ENCODE peak calls at places on chromosomes 5 and 9, in five cellular contexts. X, R, B, H and G are unnamed samples.
A peak's percentile ranks its signal among the peaks of the same experiment; 100 is the strongest.

GRCh38 chr9:72467766-72468738 is 53.4 kb upstream of the TMC1 start:
- DNase-seq in X (no peak), R (peak; percentile 63), B (no peak), H (no peak), G (no peak)

GRCh38 chr5:27462936-27463335 is 424.6 kb upstream of the CDH9 start:
- DNase-seq in X (no peak), R (no peak), B (no peak), H (no peak), G (no peak)

GRCh38 chr9:115614931-115615401 is 497.0 kb upstream of the TNC start:
- DNase-seq in X (no peak), R (no peak), B (no peak), H (no peak), G (no peak)

GRCh38 chr5:172163346-172163745 is 24.7 kb downstream of the STK10 start:
- DNase-seq in X (no peak), R (no peak), B (peak; percentile 38), H (no peak), G (no peak)

GRCh38 chr5:100690036-100690560 is 154.9 kb downstream of the FAM174A start:
- DNase-seq in X (no peak), R (no peak), B (no peak), H (no peak), G (no peak)

GRCh38 chr9:70551391-70551790 is 136.9 kb upstream of the KLF9 start:
- DNase-seq in X (no peak), R (no peak), B (no peak), H (no peak), G (no peak)

GRCh38 chr5:146762830-146763229 is 115.7 kb downstream of the PPP2R2B start:
- DNase-seq in X (no peak), R (no peak), B (no peak), H (no peak), G (no peak)

GRCh38 chr5:40441733-40442132 is 238.0 kb upstream of the PTGER4 start:
- DNase-seq in X (no peak), R (no peak), B (no peak), H (no peak), G (no peak)

GRCh38 chr5:157148734-157149615 is 6.3 kb upstream of the MED7 start:
- DNase-seq in X (peak; percentile 53), R (peak; percentile 80), B (peak; percentile 63), H (peak; percentile 65), G (no peak)

GRCh38 chr9:107273634-107274033 is 9.4 kb upstream of the RAD23B start:
- DNase-seq in X (peak; percentile 20), R (no peak), B (no peak), H (no peak), G (no peak)

GRCh38 chr9:107504585-107505455 is 15.3 kb upstream of the KLF4 start:
- DNase-seq in X (peak; percentile 19), R (peak; percentile 75), B (peak; percentile 63), H (peak; percentile 94), G (peak; percentile 54)

GRCh38 chr5:169196059-169196458 is 104.9 kb downstream of the SLIT3 start:
- DNase-seq in X (no peak), R (no peak), B (no peak), H (no peak), G (no peak)

GRCh38 chr9:110255417-110256141 is 728 bp downstream of the TXN start:
- DNase-seq in X (peak; percentile 60), R (peak; percentile 49), B (peak; percentile 58), H (peak; percentile 53), G (no peak)

GRCh38 chr5:107372723-107373487 is 297.8 kb downstream of the EFNA5 start:
- DNase-seq in X (no peak), R (peak; percentile 30), B (no peak), H (peak; percentile 18), G (no peak)

GRCh38 chr5:40224421-40224820 is 455.3 kb upstream of the PTGER4 start:
- DNase-seq in X (no peak), R (no peak), B (no peak), H (peak; percentile 54), G (no peak)

GRCh38 chr5:11468334-11469039 is 435.8 kb downstream of the CTNND2 start:
- DNase-seq in X (no peak), R (no peak), B (no peak), H (no peak), G (peak; percentile 13)

GRCh38 chr5:75672616-75673015 is 44.6 kb downstream of the POC5 start:
- DNase-seq in X (no peak), R (no peak), B (no peak), H (peak; percentile 78), G (no peak)

GRCh38 chr5:146291421-146292074 is 47.1 kb upstream of the POU4F3 start:
- DNase-seq in X (no peak), R (peak; percentile 63), B (no peak), H (peak; percentile 57), G (no peak)

GRCh38 chr5:67879619-67880357 is 335.8 kb upstream of the PIK3R1 start:
- DNase-seq in X (no peak), R (peak; percentile 70), B (no peak), H (peak; percentile 51), G (peak; percentile 3)

GRCh38 chr5:33445808-33446207 is 5.0 kb downstream of the TARS1 start:
- DNase-seq in X (no peak), R (no peak), B (no peak), H (no peak), G (no peak)

GRCh38 chr9:131500939-131501541 is 1.7 kb upstream of the POMT1 start:
- DNase-seq in X (no peak), R (peak; percentile 40), B (peak; percentile 12), H (peak; percentile 47), G (no peak)

DNA sequence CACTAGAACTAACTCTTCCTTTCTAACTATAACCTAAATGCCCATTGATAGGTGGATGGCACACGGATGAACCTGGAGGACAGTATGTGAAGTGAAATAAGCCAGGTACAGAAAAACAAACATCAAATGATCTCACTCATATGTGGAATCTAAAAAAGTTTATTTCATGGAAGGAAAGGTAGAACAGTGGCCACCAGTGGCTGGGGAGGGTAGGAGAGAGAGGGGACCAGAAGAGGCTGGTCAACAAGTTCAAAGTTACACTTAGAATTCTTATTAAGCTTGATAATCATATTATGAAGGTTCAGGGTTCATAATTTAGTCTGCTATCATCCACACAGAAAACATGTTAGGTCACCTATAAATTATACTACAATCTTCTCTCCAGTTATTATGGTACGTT is 107.6 kb upstream of the SLC12A2 start:
- DNase-seq in X (no peak), R (no peak), B (no peak), H (no peak), G (no peak)
- TF ChIP-seq CTCF in X (no peak), R (no peak), B (no peak), H (no peak), G (no peak)

GRCh38 chr9:125356032-125356431 is 94.4 kb downstream of the GAPVD1 start:
- DNase-seq in X (no peak), R (no peak), B (no peak), H (no peak), G (no peak)
- H3K4me3 ChIP-seq in X (no peak overlapping the region), R (no peak overlapping the region), B (no peak overlapping the region), H (no peak overlapping the region), G (no peak overlapping the region)

DNA sequence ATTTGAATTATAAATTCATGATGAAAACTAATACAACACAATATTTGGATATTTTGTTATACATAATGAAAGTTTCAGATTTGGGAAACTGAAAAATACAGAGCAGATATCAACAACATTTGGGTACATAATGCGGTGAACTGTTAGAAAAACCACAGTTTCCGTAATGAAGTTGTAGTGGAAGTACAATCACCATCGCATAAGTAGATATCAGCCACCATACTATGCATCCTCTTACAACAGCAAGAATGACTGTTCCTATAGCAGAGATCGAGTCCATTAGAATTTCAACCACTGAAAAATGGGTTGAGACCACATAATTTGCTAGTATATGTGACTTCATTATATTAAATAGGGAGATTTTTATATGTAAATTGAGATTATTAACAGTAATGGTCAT is 770.3 kb upstream of the DMAC1 start:
- DNase-seq in X (no peak), R (no peak), B (no peak), H (no peak), G (no peak)
- TF ChIP-seq CTCF in X (no peak), R (no peak), B (no peak), H (no peak), G (no peak)

DNA sequence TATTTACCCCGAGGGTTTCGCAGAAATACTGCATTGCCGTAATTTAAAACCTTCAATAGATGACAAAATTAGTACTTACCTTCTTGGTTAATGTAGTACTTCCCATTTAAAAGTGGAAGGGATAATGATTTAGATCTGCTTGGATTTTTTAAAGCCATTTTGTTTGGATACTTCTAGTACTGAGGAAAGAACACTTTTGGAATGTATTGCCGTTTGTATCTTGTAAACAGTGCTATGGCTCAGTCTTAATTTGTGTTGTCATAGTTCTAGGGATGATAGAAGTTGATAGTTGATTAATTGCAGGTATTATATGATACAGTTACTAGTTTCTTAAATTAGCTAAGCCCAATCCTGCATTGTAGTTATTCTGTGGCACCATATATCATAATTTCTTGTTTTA is 33.1 kb downstream of the TNPO1 start:
- DNase-seq in X (no peak), R (no peak), B (no peak), H (no peak), G (no peak)
- H3K4me3 ChIP-seq in X (no peak overlapping the region), R (peak overlapping the region; percentile 66), B (peak overlapping the region; percentile 84), H (peak overlapping the region; percentile 75), G (peak overlapping the region; percentile 63)

DNA sequence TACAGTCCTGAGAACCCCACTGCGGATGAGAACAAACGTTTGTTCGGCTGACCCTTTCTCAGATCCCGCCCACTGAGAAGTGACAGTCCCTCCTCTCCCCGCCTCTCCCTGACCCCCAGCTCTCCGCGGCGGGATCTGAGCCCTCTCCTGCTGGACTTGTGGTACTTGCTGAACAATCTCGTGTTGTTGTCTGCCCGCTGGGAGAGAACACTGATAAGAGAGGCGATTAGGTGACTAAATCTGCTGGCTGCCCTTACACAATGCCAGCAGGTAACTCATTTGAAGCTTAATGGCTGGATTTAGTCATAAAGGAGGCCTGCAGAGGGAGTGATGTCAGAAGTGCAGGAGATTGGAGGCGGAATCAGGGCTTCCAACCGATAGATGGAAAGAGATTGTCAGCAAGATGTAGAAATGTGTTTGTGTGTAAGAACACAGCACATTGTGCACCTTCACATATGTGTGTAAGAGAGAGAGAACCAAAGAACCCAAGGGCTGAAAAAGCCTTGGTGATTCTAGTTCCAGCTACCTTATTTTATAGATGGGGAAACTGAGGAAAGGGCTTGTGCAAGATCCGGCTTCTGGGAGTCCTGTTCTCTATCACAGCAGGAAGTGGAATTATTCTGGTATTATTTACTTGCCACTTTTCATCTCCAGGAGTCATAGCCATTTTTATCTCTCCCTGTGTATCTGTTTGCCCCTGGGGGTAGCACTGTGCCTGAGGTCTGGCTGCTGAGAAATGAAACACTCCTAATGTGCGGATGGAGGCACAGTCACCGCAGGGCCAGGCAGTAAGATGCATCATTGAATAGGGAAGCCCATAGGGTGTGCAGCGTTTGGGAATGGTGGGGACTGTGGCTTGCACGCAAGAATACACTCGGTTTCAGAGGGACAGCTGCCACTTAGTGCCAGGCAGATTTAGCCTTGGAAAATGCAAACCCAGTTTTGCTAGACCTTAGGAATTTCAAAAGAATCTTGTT is 203.7 kb upstream of the MSX2 start:
- DNase-seq in X (no peak), R (no peak), B (no peak), H (no peak), G (no peak)
- TF ChIP-seq CTCF in X (no peak), R (no peak), B (no peak), H (no peak), G (no peak)

GRCh38 chr9:3787628-3788027 is 261.8 kb upstream of the RFX3 start:
- DNase-seq in X (no peak), R (no peak), B (no peak), H (no peak), G (no peak)
- H3K4me3 ChIP-seq in X (no peak overlapping the region), R (no peak overlapping the region), B (no peak overlapping the region), H (no peak overlapping the region), G (no peak overlapping the region)

DNA sequence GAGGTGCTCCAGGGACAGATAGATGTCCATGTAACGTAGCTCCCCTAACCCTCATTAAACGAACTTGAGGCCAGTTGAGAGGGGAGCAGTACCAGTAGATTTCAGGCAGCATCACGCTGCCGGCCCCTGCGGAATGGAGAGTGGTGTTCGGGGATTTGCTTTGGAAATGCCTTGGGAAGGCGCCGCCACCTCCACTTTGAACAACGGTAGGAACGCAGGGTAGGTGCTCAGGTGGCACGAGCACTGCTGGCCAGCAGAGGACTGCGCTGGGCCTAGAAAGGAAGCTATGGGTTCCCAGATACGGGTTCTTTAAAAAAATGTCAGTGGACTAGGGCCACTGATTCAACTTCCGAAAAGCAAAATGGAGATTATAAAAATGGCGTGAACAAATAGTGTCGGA is 271.8 kb downstream of the FANCC start:
- DNase-seq in X (no peak), R (no peak), B (no peak), H (no peak), G (no peak)
- TF ChIP-seq CTCF in X (no peak), R (no peak), B (no peak), H (no peak), G (no peak)